ENCODE peak calls at places on chromosomes 16 and 17, in four cellular contexts. I is pancreas, J is heart left ventricle, G is cardiac muscle cell. O is an unnamed sample.

GRCh38 chr17:50909765-50910661 is 43.9 kb upstream of the TOB1 start:
- DNase-seq in G (no peak), J (no peak), I (no peak), O (peak; percentile 89)

GRCh38 chr16:3952342-3953131 is 72.0 kb upstream of the CREBBP start:
- DNase-seq in J (peak; percentile 91), I (no peak), G (no peak), O (no peak)

GRCh38 chr16:9645911-9646310 is 536.3 kb downstream of the GRIN2A start:
- DNase-seq in G (no peak), I (no peak), J (no peak), O (no peak)

GRCh38 chr17:43367588-43368242 is 31.1 kb upstream of the ARL4D start:
- DNase-seq in G (peak; percentile 72), J (no peak), I (no peak), O (peak; percentile 14)

GRCh38 chr17:21573961-21574610 is 118.2 kb upstream of the KCNJ18 start:
- DNase-seq in J (peak; percentile 85), G (no peak), I (peak; percentile 43), O (no peak)

GRCh38 chr17:74815067-74815466 is 38.9 kb upstream of the NAT9 start:
- DNase-seq in I (no peak), J (no peak), G (no peak), O (no peak)

GRCh38 chr17:56076980-56077379 is 76.3 kb upstream of the ANKFN1 start:
- DNase-seq in J (no peak), G (no peak), I (no peak), O (no peak)

GRCh38 chr17:60959696-60960095 is 282.0 kb downstream of the BCAS3 start:
- DNase-seq in G (no peak), J (no peak), I (no peak), O (no peak)

GRCh38 chr17:67800495-67800928 is 24.8 kb upstream of the BPTF start:
- DNase-seq in J (peak; percentile 75), I (peak; percentile 48), G (peak; percentile 80), O (peak; percentile 77)

GRCh38 chr17:17151055-17151454 is 55.1 kb downstream of the PLD6 start:
- DNase-seq in G (no peak), J (no peak), I (no peak), O (no peak)

GRCh38 chr17:50524838-50525237 is 7.7 kb upstream of the EPN3 start:
- DNase-seq in I (no peak), J (no peak), G (no peak), O (no peak)

GRCh38 chr17:45927247-45927646 is 32.9 kb downstream of the MAPT start:
- DNase-seq in J (no peak), I (no peak), G (no peak), O (no peak)

GRCh38 chr16:49588729-49589384 is 215.3 kb downstream of the C16orf78 start:
- DNase-seq in I (no peak), J (no peak), G (no peak), O (no peak)

GRCh38 chr17:65228287-65228686 is 91.1 kb downstream of the RGS9 start:
- DNase-seq in J (no peak), I (no peak), G (no peak), O (no peak)

GRCh38 chr16:51243836-51244483 is 92.9 kb upstream of the SALL1 start:
- DNase-seq in J (no peak), I (peak; percentile 36), G (peak; percentile 50), O (peak; percentile 56)

GRCh38 chr16:86403541-86404163 is 106.7 kb upstream of the FOXF1 start:
- DNase-seq in I (no peak), J (no peak), G (no peak), O (no peak)

GRCh38 chr17:75325827-75326586 is 36.8 kb upstream of the SLC25A19 start:
- DNase-seq in J (no peak), I (no peak), G (no peak), O (no peak)

GRCh38 chr16:50585331-50585776 is 37.2 kb downstream of the NKD1 start:
- DNase-seq in I (no peak), G (peak; percentile 34), J (peak; percentile 81), O (peak; percentile 52)

GRCh38 chr16:53732296-53732929 is 28.5 kb downstream of the FTO start:
- DNase-seq in J (no peak), I (no peak), G (peak; percentile 22), O (no peak)

GRCh38 chr16:56424791-56425438 is 430 bp downstream of the AMFR start:
- DNase-seq in J (peak; percentile 46), G (peak; percentile 36), I (peak; percentile 33), O (peak; percentile 69)

GRCh38 chr17:36742267-36743000 is 141.1 kb downstream of the MRM1 start:
- DNase-seq in J (no peak), I (no peak), G (no peak), O (no peak)

GRCh38 chr17:58195518-58196123 is 3.1 kb downstream of the EPX start:
- DNase-seq in J (no peak), G (no peak), I (no peak), O (no peak)

GRCh38 chr17:58204796-58205195 is 12.3 kb downstream of the EPX start:
- DNase-seq in G (no peak), J (no peak), I (no peak), O (no peak)

GRCh38 chr17:58202859-58203258 is 10.3 kb downstream of the EPX start:
- DNase-seq in I (no peak), G (no peak), J (no peak), O (no peak)

GRCh38 chr17:58196610-58197009 is 4.1 kb downstream of the EPX start:
- DNase-seq in I (no peak), G (no peak), J (no peak), O (no peak)

DNA sequence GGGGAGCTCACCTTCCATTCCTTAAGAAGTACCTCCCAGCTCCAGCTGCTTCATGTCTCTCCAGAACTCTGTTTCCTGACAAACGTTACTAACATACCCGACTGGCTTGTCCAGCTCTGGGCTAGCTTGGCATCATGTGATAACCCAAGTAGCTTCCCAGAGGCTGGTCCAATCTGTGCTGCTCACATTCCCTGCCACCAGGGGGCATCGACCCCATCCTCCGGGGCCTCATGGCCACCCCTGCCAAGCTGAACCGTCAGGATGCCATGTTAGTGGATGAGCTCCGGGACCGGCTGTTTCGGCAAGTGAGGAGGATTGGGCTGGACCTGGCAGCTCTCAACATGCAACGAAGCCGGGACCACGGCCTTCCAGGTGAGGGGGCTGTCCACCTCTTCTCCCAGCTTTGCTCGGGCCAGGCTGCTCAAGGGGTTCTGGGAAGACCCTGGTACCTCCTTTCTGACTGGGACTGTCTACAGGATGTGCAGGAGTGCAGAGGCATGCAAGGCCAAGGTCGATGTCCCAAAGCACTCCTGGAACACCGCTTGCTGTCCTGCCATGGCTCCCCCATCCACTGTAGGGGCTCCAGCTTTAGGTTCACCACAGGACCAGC is 7.6 kb downstream of the EPX start:
- DNase-seq in J (peak; percentile 54), I (peak; percentile 38), G (peak; percentile 36), O (peak; percentile 57)
- TF ChIP-seq CTCF in J (peak; percentile 49), I (peak; percentile 40), G (peak; percentile 65), O (peak; percentile 26)

DNA sequence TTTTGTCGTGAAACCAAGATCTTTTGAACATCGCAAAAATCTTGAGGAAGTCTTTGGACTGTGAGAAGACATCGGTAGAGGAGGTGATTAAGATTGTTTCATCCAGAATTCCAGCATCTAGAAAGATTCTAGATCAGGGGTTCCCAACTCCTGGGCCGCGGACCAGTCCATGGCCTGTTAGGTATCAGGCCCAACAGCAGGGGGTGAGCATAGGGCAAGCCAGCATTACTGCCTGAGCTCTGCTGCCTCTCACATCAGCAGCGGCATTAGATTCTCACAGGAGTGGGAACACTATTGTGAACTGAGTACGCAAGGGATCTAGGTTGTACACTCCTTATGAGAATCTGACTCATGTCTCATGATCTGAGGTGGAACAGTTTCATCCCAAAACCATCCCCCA is 600.6 kb upstream of the CDH11 start:
- DNase-seq in I (no peak), J (no peak), G (no peak), O (no peak)
- H3K9me3 ChIP-seq in I (no peaks in the 10 kb centered on the region), J (no peaks in the 10 kb centered on the region), G (no peaks in the 10 kb centered on the region), O (no peaks in the 10 kb centered on the region)

DNA sequence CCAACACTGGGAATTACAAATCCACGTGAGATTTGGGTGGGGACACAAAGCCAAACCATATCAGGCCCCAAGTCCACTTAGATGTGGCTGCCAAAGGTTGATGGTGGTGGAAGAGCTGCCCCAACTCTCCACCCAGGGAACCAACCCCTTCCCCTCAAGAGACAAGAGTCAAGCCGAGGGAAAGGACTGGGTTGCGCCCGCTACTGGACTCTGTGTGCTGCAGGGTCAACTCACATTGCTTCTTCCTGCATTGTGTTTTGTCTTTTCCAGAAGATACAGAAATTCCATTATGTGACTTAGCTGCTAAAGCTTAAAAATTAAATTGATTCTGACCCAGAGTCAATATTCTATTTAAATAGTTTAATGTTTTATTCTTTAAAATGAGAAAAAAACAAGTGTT is 58.5 kb downstream of the ADAMTS18 start:
- DNase-seq in I (no peak), G (no peak), J (no peak), O (no peak)
- TF ChIP-seq CTCF in I (no peak), G (no peak), J (no peak), O (no peak)

GRCh38 chr16:66416981-66417700 is 10.0 kb upstream of the BEAN1 start:
- DNase-seq in I (no peak), J (no peak), G (no peak), O (no peak)

GRCh38 chr16:66418165-66418962 is 8.7 kb upstream of the BEAN1 start:
- DNase-seq in G (no peak), I (no peak), J (no peak), O (no peak)

GRCh38 chr16:66412182-66412581 is 14.9 kb upstream of the BEAN1 start:
- DNase-seq in I (no peak), G (no peak), J (no peak), O (no peak)

GRCh38 chr16:66416136-66416535 is 11.0 kb upstream of the BEAN1 start:
- DNase-seq in I (no peak), G (no peak), J (no peak), O (no peak)

GRCh38 chr16:66414891-66415290 is 12.2 kb upstream of the BEAN1 start:
- DNase-seq in I (no peak), G (no peak), J (no peak), O (no peak)
- H3K9me3 ChIP-seq in I (no peaks in the 10 kb centered on the region), G (no peaks in the 10 kb centered on the region), J (peaks cover 14% of the 10 kb centered on the region), O (no peaks in the 10 kb centered on the region)

GRCh38 chr16:12567602-12568001 is 236.1 kb downstream of the CPPED1 start:
- DNase-seq in J (no peak), G (no peak), I (no peak), O (no peak)
- TF ChIP-seq CTCF in J (no peak), G (no peak), I (no peak), O (no peak)

GRCh38 chr17:32314636-32315035 is 27.3 kb downstream of the C17orf75 start:
- DNase-seq in I (no peak), G (no peak), J (no peak), O (no peak)
- H3K9me3 ChIP-seq in I (no peaks in the 10 kb centered on the region), G (no peaks in the 10 kb centered on the region), J (no peaks in the 10 kb centered on the region), O (no peaks in the 10 kb centered on the region)

DNA sequence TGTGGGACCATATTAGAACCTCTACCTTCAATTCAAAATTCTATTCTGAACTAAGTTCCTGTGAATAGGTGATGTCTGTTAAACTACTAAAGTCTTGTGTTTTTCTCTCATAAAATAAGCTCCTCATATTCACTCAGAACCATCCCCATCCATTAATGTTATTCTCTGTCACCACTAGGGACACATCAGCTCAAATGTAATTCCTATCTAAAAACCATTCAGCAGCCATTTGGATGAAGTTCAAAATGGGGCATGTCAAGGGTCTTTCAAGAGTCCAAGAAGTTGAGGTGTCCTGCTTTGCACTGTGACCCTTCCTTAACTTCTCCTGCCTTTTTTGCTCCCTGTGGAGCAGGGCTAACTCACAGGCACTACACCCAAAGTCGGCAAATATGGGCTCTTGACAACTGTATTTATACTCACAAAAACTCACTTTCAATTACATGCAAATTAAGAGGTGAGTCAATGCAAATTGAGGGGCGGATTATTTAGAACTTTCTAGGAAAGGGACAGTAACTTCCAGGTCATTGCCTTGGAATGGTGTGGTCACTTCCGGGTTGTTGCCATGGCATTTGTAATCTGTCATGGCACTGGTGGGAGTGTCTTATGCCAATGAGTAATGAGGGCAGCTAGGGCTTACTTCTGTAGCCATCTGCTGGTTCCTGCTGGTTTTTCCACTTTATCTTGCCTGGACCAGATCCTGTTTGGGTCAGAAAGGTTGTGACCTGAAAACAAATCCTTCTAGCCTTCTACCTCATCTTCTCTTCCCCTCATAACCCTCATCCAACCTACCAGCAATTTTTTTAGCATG is 128.2 kb upstream of the COX10 start:
- DNase-seq in J (no peak), G (no peak), I (no peak), O (no peak)
- TF ChIP-seq CTCF in J (no peak), G (no peak), I (no peak), O (no peak)

O was measured in right lobe of liver.